ENCODE peak calls at places on chromosome 21, in eight cellular contexts. C, O, B, K, D, Z, M and G are unnamed samples.

GRCh38 chr21:45104560-45104959 is 30.2 kb downstream of the ADARB1 start:
- DNase-seq in Z (peak), M (no peak), D (peak), B (peak), K (no peak), O (peak), C (no peak), G (no peak)

GRCh38 chr21:45596704-45597318 is 46.7 kb upstream of the PCBP3 start:
- DNase-seq in C (peak), K (peak), M (peak), O (peak), D (peak), B (peak), Z (peak), G (no peak)

GRCh38 chr21:38661296-38662223 is 144.2 kb upstream of the ETS2 start:
- DNase-seq in Z (no peak), K (peak), M (no peak), B (peak), D (peak), O (peak), C (no peak), G (no peak)

GRCh38 chr21:37712204-37712934 is 203.9 kb downstream of the KCNJ6 start:
- DNase-seq in K (peak), C (peak), M (no peak), Z (peak), D (peak), B (peak), O (peak), G (peak)

GRCh38 chr21:36966066-36966845 is at the start of gene HLCS:
- DNase-seq in M (peak), D (peak), K (peak), B (peak), Z (peak), O (peak), C (peak), G (peak)

GRCh38 chr21:16519012-16519411 is 789.2 kb downstream of the USP25 start:
- DNase-seq in C (no peak), O (no peak), B (no peak), Z (no peak), D (no peak), M (no peak), K (no peak), G (no peak)

GRCh38 chr21:43301424-43302355 is 125.2 kb downstream of the SIK1 start:
- DNase-seq in M (no peak), K (no peak), Z (no peak), D (no peak), B (no peak), C (no peak), O (no peak), G (no peak)

GRCh38 chr21:38258803-38259485 is 2.2 kb downstream of the KCNJ15 start:
- DNase-seq in O (peak), M (no peak), D (no peak), Z (no peak), B (no peak), C (no peak), K (no peak), G (no peak)

GRCh38 chr21:31119199-31119598 is 80.9 kb upstream of the KRTAP19-8 start:
- DNase-seq in K (no peak), D (no peak), C (no peak), O (no peak), B (no peak), M (no peak), Z (no peak), G (no peak)

GRCh38 chr21:41141031-41141457 is 26.9 kb upstream of the BACE2 start:
- DNase-seq in O (peak), Z (no peak), K (no peak), M (no peak), C (no peak), D (no peak), B (peak), G (no peak)

GRCh38 chr21:46243325-46243724 is 14.8 kb upstream of the LSS start:
- DNase-seq in M (no peak), D (no peak), K (no peak), C (no peak), B (no peak), O (no peak), Z (no peak), G (no peak)

GRCh38 chr21:41640756-41641509 is 125.9 kb downstream of the RIPK4 start:
- DNase-seq in K (no peak), B (no peak), M (no peak), O (peak), C (no peak), D (no peak), Z (no peak), G (peak)

GRCh38 chr21:18443085-18443484 is 39.5 kb upstream of the TMPRSS15 start:
- DNase-seq in K (no peak), M (no peak), B (no peak), Z (peak), C (no peak), D (no peak), O (no peak), G (no peak)

GRCh38 chr21:45811136-45811535 is 167.6 kb downstream of the PCBP3 start:
- DNase-seq in C (no peak), D (no peak), Z (no peak), M (no peak), O (no peak), B (no peak), K (no peak), G (no peak)